ENCODE peak calls at places on chromosomes 13 and 19, in six cellular contexts. M is Daoy; K is activated CD4-positive, alpha-beta T cell treated with anti-CD3 and anti-CD28 coated beads for 24 hours; G is DMS53; Y is cerebellum; N is T-helper 2 cell. I is an unnamed sample.

GRCh38 chr19:46860846-46861690 is at the start of gene ARHGAP35:
- DNase-seq in M (peak; percentile 35), K (no peak), G (no peak), Y (peak; percentile 91), N (peak; percentile 77), I (no peak)

GRCh38 chr19:43719378-43719868 is 3.5 kb downstream of the IRGC start:
- DNase-seq in M (no peak), K (no peak), G (peak; percentile 38), Y (no peak), N (no peak), I (no peak)

GRCh38 chr19:37997911-37998344 is 90.9 kb downstream of the SIPA1L3 start:
- DNase-seq in M (peak; percentile 87), K (no peak), G (peak; percentile 54), Y (no peak), N (no peak), I (no peak)

GRCh38 chr13:99916366-99917103 is 55.0 kb downstream of the ZIC5 start:
- DNase-seq in M (peak; percentile 57), K (no peak), G (peak; percentile 63), Y (peak; percentile 83), N (no peak), I (no peak)

GRCh38 chr13:94061316-94061715 is 418.2 kb downstream of the DCT start:
- DNase-seq in M (peak; percentile 12), K (no peak), G (no peak), Y (no peak), N (no peak), I (no peak)

GRCh38 chr13:43785681-43786471 is 896 bp downstream of the ENOX1 start:
- DNase-seq in M (peak; percentile 71), K (no peak), G (peak; percentile 93), Y (peak; percentile 75), N (peak; percentile 6), I (peak; percentile 10)

GRCh38 chr13:52414963-52415362 is 9.0 kb upstream of the THSD1 start:
- DNase-seq in M (no peak), K (no peak), G (no peak), Y (no peak), N (no peak), I (no peak)

GRCh38 chr13:112181336-112182051 is 114.5 kb downstream of the SOX1 start:
- DNase-seq in M (no peak), K (no peak), G (no peak), Y (no peak), N (no peak), I (no peak)

GRCh38 chr19:37594982-37595382 is 306 bp downstream of the ZNF540 start:
- DNase-seq in M (peak; percentile 45), K (peak; percentile 11), G (no peak), Y (peak; percentile 61), N (peak; percentile 56), I (no peak)

GRCh38 chr13:114102521-114103288 is 29.7 kb downstream of the RASA3 start:
- DNase-seq in M (no peak), K (no peak), G (no peak), Y (no peak), N (no peak), I (no peak)

GRCh38 chr19:38283261-38283660 is 18.9 kb downstream of the SPINT2 start:
- DNase-seq in M (no peak), K (no peak), G (no peak), Y (no peak), N (no peak), I (no peak)

GRCh38 chr13:90706631-90707030 is 640.9 kb upstream of the MIR17HG start:
- DNase-seq in M (no peak), K (no peak), G (no peak), Y (no peak), N (no peak), I (no peak)